ENCODE peak calls at places on chromosomes 5 and 9, in five cellular contexts. N is neuronal stem cell, W is mesenchymal stem cell, O is H1, Z is trophoblast cell. A is an unnamed sample.
A peak's percentile ranks its signal among the peaks of the same experiment; 100 is the strongest.

GRCh38 chr5:169088032-169088726 is 212.8 kb downstream of the SLIT3 start:
- DNase-seq in W (no peak), O (no peak), Z (no peak), N (no peak), A (no peak)

GRCh38 chr9:129609486-129610192 is 11.3 kb downstream of the C9orf50 start:
- DNase-seq in W (peak; percentile 53), Z (no peak), N (no peak), O (no peak), A (no peak)

GRCh38 chr5:54093861-54094260 is 216.5 kb downstream of the ARL15 start:
- DNase-seq in O (no peak), Z (no peak), W (no peak), N (no peak), A (no peak)

GRCh38 chr5:150595466-150596031 is 44.9 kb upstream of the SYNPO start:
- DNase-seq in Z (peak; percentile 15), W (peak; percentile 47), N (no peak), O (no peak), A (no peak)

GRCh38 chr5:33891731-33892418 is at the start of gene ADAMTS12:
- DNase-seq in W (peak; percentile 74), O (no peak), Z (no peak), N (peak; percentile 71), A (peak; percentile 75)

GRCh38 chr9:120210301-120210700 is 369.7 kb downstream of the CDK5RAP2 start:
- DNase-seq in N (no peak), O (no peak), W (no peak), Z (no peak), A (no peak)

GRCh38 chr5:104942735-104943134 is 1380.1 kb upstream of the NUDT12 start:
- DNase-seq in O (no peak), N (peak; percentile 21), W (peak; percentile 4), Z (peak; percentile 39), A (no peak)

GRCh38 chr5:25713259-25713658 is 1068.5 kb upstream of the CDH10 start:
- DNase-seq in Z (no peak), W (peak; percentile 13), O (peak; percentile 10), N (no peak), A (peak; percentile 39)

GRCh38 chr5:125274938-125275759 is 528.7 kb upstream of the ZNF608 start:
- DNase-seq in O (no peak), W (peak; percentile 71), N (no peak), Z (no peak), A (no peak)

GRCh38 chr5:122401991-122402710 is 90.1 kb downstream of the SNCAIP start:
- DNase-seq in N (no peak), Z (no peak), W (no peak), O (no peak), A (no peak)

GRCh38 chr5:142642427-142642826 is 43.5 kb downstream of the FGF1 start:
- DNase-seq in O (no peak), N (no peak), W (no peak), Z (no peak), A (no peak)

DNA sequence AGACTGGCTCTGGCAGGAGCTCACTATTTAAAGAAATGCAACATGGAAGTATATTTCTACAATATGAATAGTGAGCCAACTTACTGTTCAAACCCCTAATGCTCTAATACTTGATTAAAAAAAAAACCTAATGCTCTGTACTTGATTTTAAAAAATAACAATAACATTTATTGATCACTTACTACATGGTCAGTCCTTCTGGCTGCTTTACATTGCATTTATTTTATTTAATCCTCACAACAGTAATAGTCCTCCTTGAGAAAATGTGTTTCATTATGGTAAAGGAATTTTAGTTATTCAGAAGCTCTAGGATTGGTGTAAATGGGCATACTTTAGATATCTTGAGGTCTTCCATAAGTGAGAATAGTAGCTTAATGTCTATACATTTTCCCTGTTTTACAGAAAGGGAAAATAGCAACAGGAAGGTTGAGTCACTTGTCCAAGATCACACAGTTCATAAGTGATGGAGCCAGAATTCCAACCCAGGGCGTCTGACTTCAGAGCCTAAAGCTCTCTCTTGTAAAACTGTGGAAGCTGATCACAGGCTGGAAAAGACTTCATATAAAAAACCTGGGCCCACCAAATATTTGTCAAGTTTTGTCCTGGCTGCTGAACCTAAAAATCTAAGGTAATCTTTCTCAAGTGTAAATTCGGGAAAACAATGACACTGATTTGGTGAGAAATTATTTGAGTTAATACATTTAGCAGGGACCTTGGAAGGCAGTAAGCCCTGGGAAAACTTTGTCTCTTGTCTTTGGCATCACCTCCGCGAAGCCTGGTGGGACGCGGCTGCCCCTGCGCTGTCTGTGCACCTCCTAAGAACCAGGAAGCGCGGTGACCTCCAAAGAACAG is 935 bp downstream of the STARD4 start:
- DNase-seq in W (peak; percentile 29), Z (peak; percentile 6), N (no peak), O (no peak), A (no peak)
- H2BK12ac ChIP-seq in W (peak overlapping the region; percentile 69), Z (peak overlapping the region; percentile 93), N (no peak overlapping the region), O (no peak overlapping the region), A (no peak overlapping the region)

GRCh38 chr9:130651221-130651620 is 13.2 kb upstream of the PRDM12 start:
- DNase-seq in W (no peak), Z (no peak), N (no peak), O (no peak), A (no peak)
- H2BK12ac ChIP-seq in W (no peak overlapping the region), Z (no peak overlapping the region), N (no peak overlapping the region), O (no peak overlapping the region), A (no peak overlapping the region)

GRCh38 chr5:143920772-143921171 is 108.8 kb downstream of the HMHB1 start:
- DNase-seq in O (no peak), N (no peak), Z (no peak), W (no peak), A (no peak)
- H2BK12ac ChIP-seq in O (no peak overlapping the region), N (no peak overlapping the region), Z (no peak overlapping the region), W (no peak overlapping the region), A (no peak overlapping the region)

DNA sequence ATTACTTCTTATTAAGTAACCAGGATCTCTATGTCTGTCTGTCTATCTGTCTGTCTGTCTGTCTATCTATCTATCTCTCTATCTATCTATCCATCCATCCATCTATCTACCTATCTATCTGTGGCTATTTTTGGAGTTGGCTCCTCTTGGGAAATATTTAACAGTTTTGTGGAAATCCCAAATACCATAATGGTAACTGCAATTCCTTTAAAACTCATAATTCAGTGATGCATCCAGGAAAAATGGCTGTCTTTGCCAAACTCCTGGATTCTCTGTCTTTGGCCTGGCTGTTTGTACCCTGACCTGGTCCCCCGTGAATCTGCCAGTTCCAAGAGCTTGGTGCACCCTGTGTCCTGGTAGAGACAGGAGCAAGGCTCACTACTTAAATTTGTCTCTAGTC is 197.0 kb downstream of the PCSK1 start:
- DNase-seq in N (no peak), Z (peak; percentile 39), W (no peak), O (no peak), A (no peak)
- H2BK12ac ChIP-seq in N (no peak overlapping the region), Z (no peak overlapping the region), W (no peak overlapping the region), O (no peak overlapping the region), A (no peak overlapping the region)

DNA sequence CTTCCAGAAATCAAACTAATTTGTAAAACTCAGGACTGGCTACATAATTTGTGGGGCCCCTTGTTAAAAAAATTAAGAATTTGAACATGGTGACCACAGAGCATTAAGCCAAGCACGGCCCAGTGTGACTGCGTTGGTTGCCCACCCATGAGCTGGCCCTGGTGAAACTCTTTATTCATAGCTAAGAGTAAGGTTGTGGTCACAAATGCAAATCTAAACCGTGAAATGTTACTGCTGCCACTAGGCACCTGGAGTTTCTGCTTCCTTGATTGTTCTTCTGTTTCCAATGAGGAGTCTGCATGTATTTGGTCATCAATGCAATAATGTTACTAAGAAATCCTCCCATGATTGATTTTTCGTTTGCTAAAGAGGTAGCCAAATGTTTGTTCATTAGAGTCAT is 4.2 kb downstream of the GCNT1 start:
- DNase-seq in Z (no peak), O (no peak), N (no peak), W (no peak), A (no peak)
- H2BK12ac ChIP-seq in Z (no peak overlapping the region), O (no peak overlapping the region), N (no peak overlapping the region), W (no peak overlapping the region), A (no peak overlapping the region)

GRCh38 chr9:6816581-6816980 is 58.8 kb downstream of the KDM4C start:
- DNase-seq in Z (no peak), W (no peak), N (no peak), O (no peak), A (no peak)

GRCh38 chr9:6805532-6805931 is 47.8 kb downstream of the KDM4C start:
- DNase-seq in O (no peak), W (peak; percentile 44), N (no peak), Z (no peak), A (no peak)

DNA sequence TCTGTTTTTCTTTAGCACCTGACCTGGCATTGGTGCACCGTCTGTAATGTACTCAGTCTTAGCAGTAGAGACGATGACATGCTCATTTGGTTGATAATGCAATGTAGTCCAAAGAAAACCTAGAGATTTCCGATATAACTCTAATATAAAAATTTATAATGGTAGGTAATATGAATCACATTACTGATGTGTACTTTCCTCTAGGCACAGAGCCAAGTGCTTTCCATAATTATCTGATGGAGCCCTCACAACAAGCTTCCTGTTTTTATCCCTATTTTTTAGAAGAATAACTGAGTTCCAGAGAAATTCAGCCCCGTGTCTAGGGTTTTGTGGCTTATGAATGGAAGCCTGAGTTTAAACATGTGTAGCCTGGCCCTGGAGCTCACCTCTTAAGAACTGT is 53.7 kb downstream of the KDM4C start:
- DNase-seq in O (no peak), Z (no peak), N (no peak), W (no peak), A (no peak)
- H2BK12ac ChIP-seq in O (no peak overlapping the region), Z (no peak overlapping the region), N (no peak overlapping the region), W (no peak overlapping the region), A (no peak overlapping the region)